ENCODE peak calls at places on chromosome 6, in four cellular contexts. F is epithelial cell of proximal tubule, W is Calu3, J is SHP77 treated with DMSO at 0.1 percent for 48 hours. U is an unnamed sample.
A peak's percentile ranks its signal among the peaks of the same experiment; 100 is the strongest.

GRCh38 chr6:84685983-84686584 is 78.3 kb downstream of the TBX18 start:
- DNase-seq in J (no peak), F (no peak), W (peak; percentile 5), U (no peak)

GRCh38 chr6:159988983-159989454 is 20.1 kb downstream of the IGF2R start:
- DNase-seq in J (no peak), F (no peak), W (no peak), U (no peak)

GRCh38 chr6:113287396-113287795 is 569.7 kb upstream of the MARCKS start:
- DNase-seq in F (no peak), J (no peak), W (no peak), U (no peak)

GRCh38 chr6:159098636-159099106 is 53.9 kb upstream of the TAGAP start:
- DNase-seq in J (no peak), F (peak; percentile 66), W (no peak), U (peak; percentile 68)

GRCh38 chr6:98641929-98642328 is 192.4 kb upstream of the POU3F2 start:
- DNase-seq in F (no peak), W (peak; percentile 2), J (no peak), U (no peak)

GRCh38 chr6:144768676-144769599 is 483.8 kb downstream of the UTRN start:
- DNase-seq in F (no peak), W (no peak), J (peak; percentile 80), U (no peak)

GRCh38 chr6:36249010-36249409 is 20.9 kb upstream of the PNPLA1 start:
- DNase-seq in F (peak; percentile 59), W (no peak), J (no peak), U (no peak)

GRCh38 chr6:1860756-1861369 is 251.1 kb downstream of the FOXC1 start:
- DNase-seq in J (no peak), W (no peak), F (no peak), U (no peak)

U was measured in T-helper 22 cell.